ENCODE peak calls at places on chromosome 17, in nine cellular contexts. X is heart right ventricle; M is AG04450; K is suprapubic skin; Z is naive thymus-derived CD4-positive, alpha-beta T cell; R is cardiac muscle cell; W is H1; E is aorta; J is CD8-positive, alpha-beta T cell. C is an unnamed sample.

GRCh38 chr17:41579484-41580243 is 7.0 kb downstream of the KRT14 start:
- DNase-seq in K (peak), J (peak), X (peak), M (peak), R (peak), W (peak), Z (peak), E (peak), C (peak)

GRCh38 chr17:21010705-21011596 is 31.9 kb downstream of the USP22 start:
- DNase-seq in K (no peak), M (no peak), X (no peak), Z (no peak), W (no peak), E (no peak), J (no peak), R (no peak), C (no peak)

GRCh38 chr17:32275060-32276042 is 9.7 kb downstream of the RHBDL3 start:
- DNase-seq in X (peak), M (no peak), W (no peak), J (no peak), K (no peak), Z (no peak), R (peak), E (peak), C (no peak)

GRCh38 chr17:16158721-16159120 is 56.6 kb downstream of the NCOR1 start:
- DNase-seq in K (no peak), X (no peak), J (no peak), R (peak), M (no peak), E (no peak), Z (no peak), W (no peak), C (no peak)

GRCh38 chr17:57138956-57139576 is 54.0 kb downstream of the AKAP1 start:
- DNase-seq in R (no peak), X (no peak), Z (no peak), J (no peak), M (no peak), K (no peak), W (no peak), E (no peak), C (no peak)

GRCh38 chr17:280216-280615 is 72.4 kb downstream of the RPH3AL start:
- DNase-seq in R (no peak), K (no peak), M (no peak), Z (no peak), J (no peak), X (no peak), E (peak), W (no peak), C (no peak)

GRCh38 chr17:15492186-15492585 is 24.8 kb upstream of the CDRT4 start:
- DNase-seq in M (no peak), J (no peak), Z (no peak), E (no peak), K (no peak), X (no peak), R (no peak), W (no peak), C (no peak)

GRCh38 chr17:8268550-8269298 is 19.6 kb downstream of the PFAS start:
- DNase-seq in M (no peak), X (no peak), E (no peak), W (no peak), Z (no peak), J (no peak), K (no peak), R (no peak), C (no peak)

GRCh38 chr17:3127451-3127850 is at the start of gene OR1G1:
- DNase-seq in Z (no peak), W (no peak), X (no peak), E (no peak), M (no peak), K (no peak), J (no peak), R (no peak), C (no peak)

GRCh38 chr17:32493581-32494513 is 7.1 kb downstream of the CDK5R1 start:
- DNase-seq in K (no peak), E (no peak), M (no peak), W (no peak), X (no peak), J (no peak), Z (no peak), R (no peak), C (no peak)

GRCh38 chr17:83189673-83190385 is 110.4 kb downstream of the METRNL start:
- DNase-seq in X (peak), W (no peak), E (peak), J (no peak), K (peak), Z (no peak), R (no peak), M (peak), C (no peak)

GRCh38 chr17:76511562-76512365 is 10.5 kb upstream of the RHBDF2 start:
- DNase-seq in Z (no peak), M (no peak), E (no peak), R (peak), K (no peak), X (no peak), J (no peak), W (no peak), C (no peak)

GRCh38 chr17:16352838-16353701 is at the start of gene CENPV:
- DNase-seq in M (no peak), R (peak), Z (peak), W (peak), X (peak), J (peak), E (peak), K (peak), C (no peak)

GRCh38 chr17:59617141-59617757 is 2.4 kb upstream of the CLTC start:
- DNase-seq in J (no peak), W (no peak), X (no peak), M (no peak), Z (no peak), K (no peak), R (no peak), E (no peak), C (no peak)

GRCh38 chr17:6927290-6927844 is 68.5 kb upstream of the ALOX12 start:
- DNase-seq in K (no peak), W (no peak), M (peak), J (no peak), E (no peak), X (no peak), R (peak), Z (no peak), C (no peak)

GRCh38 chr17:83178533-83179201 is 99.3 kb downstream of the METRNL start:
- DNase-seq in X (no peak), E (peak), W (no peak), K (no peak), R (no peak), Z (no peak), M (no peak), J (no peak), C (no peak)

GRCh38 chr17:76417499-76418143 is 33.2 kb downstream of the SPHK1 start:
- DNase-seq in E (peak), Z (no peak), M (no peak), W (no peak), K (no peak), J (no peak), X (no peak), R (no peak), C (no peak)

GRCh38 chr17:37060094-37060493 is 111.3 kb downstream of the AATF start:
- DNase-seq in R (no peak), W (no peak), J (no peak), X (no peak), E (no peak), K (no peak), Z (no peak), M (no peak), C (no peak)

GRCh38 chr17:47987240-47987835 is 16.4 kb downstream of the CDK5RAP3 start:
- DNase-seq in Z (no peak), K (no peak), W (no peak), J (no peak), E (no peak), R (no peak), M (no peak), X (no peak), C (no peak)

GRCh38 chr17:48310748-48311213 is 119.2 kb downstream of the SKAP1 start:
- DNase-seq in X (no peak), Z (no peak), J (no peak), K (no peak), E (no peak), W (no peak), R (no peak), M (no peak), C (no peak)

GRCh38 chr17:14372905-14373559 is 72.2 kb downstream of the HS3ST3B1 start:
- DNase-seq in R (no peak), M (no peak), J (no peak), K (no peak), E (no peak), W (no peak), Z (no peak), X (no peak), C (no peak)

GRCh38 chr17:82492647-82493516 is 26.6 kb upstream of the FOXK2 start:
- DNase-seq in M (peak), E (peak), X (no peak), Z (no peak), J (no peak), K (no peak), W (no peak), R (peak), C (no peak)

GRCh38 chr17:82914375-82914774 is 74.6 kb upstream of the ZNF750 start:
- DNase-seq in X (peak), Z (no peak), K (no peak), W (no peak), J (no peak), E (no peak), R (peak), M (no peak), C (no peak)

GRCh38 chr17:4950757-4951204 is at the start of gene ENO3:
- DNase-seq in M (no peak), J (no peak), R (no peak), Z (no peak), X (peak), K (no peak), W (no peak), E (no peak), C (no peak)

GRCh38 chr17:7786866-7787265 is 47.2 kb upstream of the KDM6B start:
- DNase-seq in X (no peak), E (no peak), R (no peak), W (no peak), Z (no peak), M (no peak), J (no peak), K (no peak), C (no peak)

GRCh38 chr17:8288336-8289102 is at the start of gene RANGRF:
- DNase-seq in K (peak), R (peak), W (peak), Z (peak), E (peak), J (peak), X (peak), M (no peak), C (peak)

GRCh38 chr17:31211352-31212012 is 85.6 kb downstream of the OMG start:
- DNase-seq in K (no peak), Z (no peak), M (no peak), W (no peak), E (no peak), R (no peak), J (no peak), X (no peak), C (no peak)

GRCh38 chr17:45440161-45440859 is 7.6 kb upstream of the ARHGAP27 start:
- DNase-seq in X (no peak), R (peak), K (no peak), M (no peak), J (no peak), Z (no peak), E (peak), W (no peak), C (no peak)

GRCh38 chr17:58788199-58788598 is 32.5 kb downstream of the PPM1E start:
- DNase-seq in R (no peak), X (no peak), J (no peak), M (no peak), K (no peak), W (no peak), E (no peak), Z (no peak), C (no peak)

GRCh38 chr17:50867856-50868438 is 1.8 kb upstream of the TOB1 start:
- DNase-seq in K (no peak), J (no peak), W (no peak), M (no peak), X (no peak), E (no peak), Z (no peak), R (no peak), C (no peak)

GRCh38 chr17:57861737-57862409 is 12.0 kb upstream of the MRPS23 start:
- DNase-seq in M (no peak), X (peak), Z (no peak), K (peak), E (peak), W (no peak), J (no peak), R (peak), C (no peak)

GRCh38 chr17:43840814-43841213 is 6.2 kb upstream of the CD300LG start:
- DNase-seq in X (no peak), Z (no peak), E (no peak), W (no peak), R (peak), M (no peak), J (no peak), K (no peak), C (no peak)

GRCh38 chr17:12987120-12987519 is 30.7 kb downstream of the ELAC2 start:
- DNase-seq in X (no peak), K (no peak), E (peak), R (no peak), Z (no peak), M (no peak), W (no peak), J (no peak), C (no peak)

GRCh38 chr17:6523330-6523729 is 33.0 kb downstream of the PITPNM3 start:
- DNase-seq in X (no peak), E (peak), Z (no peak), K (peak), R (peak), W (peak), J (no peak), M (no peak), C (no peak)

GRCh38 chr17:77840156-77840555 is 118.3 kb upstream of the TNRC6C start:
- DNase-seq in E (peak), J (no peak), W (no peak), R (peak), M (no peak), Z (no peak), X (no peak), K (no peak), C (no peak)
- H3K27ac ChIP-seq in E (no peak), J (no peak), W (no peak), R (no peak), M (no peak), Z (no peak), X (peak), K (no peak), C (peak)

DNA sequence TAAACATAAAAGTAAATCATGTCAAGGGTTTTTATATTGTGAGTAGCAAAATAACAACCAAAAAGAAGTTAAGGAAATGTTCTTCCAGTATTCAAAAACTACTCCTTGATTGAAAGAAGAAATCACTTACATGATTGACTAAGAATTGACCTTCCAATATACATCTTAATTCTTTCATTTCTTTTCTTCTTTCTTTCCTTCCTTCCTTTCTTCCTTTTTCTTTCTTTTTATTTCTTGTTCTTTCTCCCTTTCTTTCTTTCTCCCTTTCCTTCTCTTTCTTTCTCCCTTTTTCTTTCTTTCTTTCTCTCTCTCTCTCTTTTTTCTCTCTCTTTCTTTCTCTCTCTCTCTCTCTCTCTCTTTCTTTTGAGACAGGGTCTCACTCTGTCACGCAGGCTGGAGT is 60.7 kb upstream of the SOX9 start:
- DNase-seq in J (no peak), E (no peak), W (no peak), M (no peak), K (no peak), X (no peak), R (no peak), Z (no peak), C (no peak)
- H3K27ac ChIP-seq in J (no peak), E (no peak), W (no peak), M (no peak), K (no peak), X (no peak), R (no peak), Z (no peak), C (no peak)

GRCh38 chr17:81417049-81417878 is 22.0 kb downstream of the BAHCC1 start:
- DNase-seq in K (no peak), J (no peak), Z (no peak), X (no peak), W (no peak), M (no peak), R (peak), E (peak), C (no peak)

GRCh38 chr17:81416612-81417011 is 21.4 kb downstream of the BAHCC1 start:
- DNase-seq in M (no peak), Z (no peak), X (no peak), E (no peak), K (no peak), W (no peak), J (no peak), R (no peak), C (peak)

GRCh38 chr17:81418710-81419332 is 23.6 kb downstream of the BAHCC1 start:
- DNase-seq in J (no peak), R (no peak), W (no peak), M (no peak), X (no peak), E (no peak), K (no peak), Z (no peak), C (no peak)

GRCh38 chr17:81419333-81419885 is 24.2 kb downstream of the BAHCC1 start:
- DNase-seq in M (peak), X (peak), E (peak), J (no peak), Z (no peak), K (no peak), W (no peak), R (peak), C (peak)

GRCh38 chr17:81417879-81418709 is 22.8 kb downstream of the BAHCC1 start:
- DNase-seq in K (no peak), X (no peak), W (no peak), Z (no peak), J (no peak), R (no peak), E (no peak), M (no peak), C (no peak)
- H3K27ac ChIP-seq in K (peak), X (peak), W (no peak), Z (no peak), J (no peak), R (no peak), E (peak), M (no peak), C (peak)

GRCh38 chr17:34826332-34826731 is 134.9 kb downstream of the CCT6B start:
- DNase-seq in E (no peak), X (no peak), J (no peak), W (no peak), Z (no peak), K (no peak), M (no peak), R (no peak), C (no peak)
- H3K27ac ChIP-seq in E (no peak), X (no peak), J (no peak), W (no peak), Z (no peak), K (no peak), M (no peak), R (no peak), C (no peak)

GRCh38 chr17:65061621-65062020 is 5.1 kb upstream of the GNA13 start:
- DNase-seq in X (no peak), W (no peak), M (no peak), J (no peak), K (no peak), E (no peak), Z (no peak), R (no peak), C (no peak)
- H3K27ac ChIP-seq in X (no peak), W (no peak), M (no peak), J (no peak), K (peak), E (no peak), Z (no peak), R (no peak), C (peak)

GRCh38 chr17:38740806-38741205 is 7.3 kb downstream of the PCGF2 start:
- DNase-seq in E (no peak), Z (no peak), M (no peak), X (no peak), J (no peak), R (no peak), W (no peak), K (no peak), C (no peak)

GRCh38 chr17:38742431-38743308 is 5.5 kb downstream of the PCGF2 start:
- DNase-seq in E (no peak), K (no peak), W (no peak), X (no peak), R (peak), J (no peak), Z (no peak), M (peak), C (no peak)

GRCh38 chr17:38741853-38742421 is 6.2 kb downstream of the PCGF2 start:
- DNase-seq in Z (no peak), R (peak), W (no peak), K (no peak), J (no peak), X (no peak), M (no peak), E (no peak), C (no peak)

GRCh38 chr17:38740016-38740415 is 8.1 kb downstream of the PCGF2 start:
- DNase-seq in E (no peak), X (no peak), R (no peak), Z (no peak), M (no peak), W (no peak), K (no peak), J (no peak), C (no peak)

GRCh38 chr17:38741443-38741842 is 6.7 kb downstream of the PCGF2 start:
- DNase-seq in R (no peak), Z (no peak), E (no peak), K (no peak), M (no peak), J (no peak), X (no peak), W (no peak), C (no peak)
- H3K27ac ChIP-seq in R (peak), Z (no peak), E (no peak), K (peak), M (no peak), J (no peak), X (peak), W (no peak), C (no peak)

DNA sequence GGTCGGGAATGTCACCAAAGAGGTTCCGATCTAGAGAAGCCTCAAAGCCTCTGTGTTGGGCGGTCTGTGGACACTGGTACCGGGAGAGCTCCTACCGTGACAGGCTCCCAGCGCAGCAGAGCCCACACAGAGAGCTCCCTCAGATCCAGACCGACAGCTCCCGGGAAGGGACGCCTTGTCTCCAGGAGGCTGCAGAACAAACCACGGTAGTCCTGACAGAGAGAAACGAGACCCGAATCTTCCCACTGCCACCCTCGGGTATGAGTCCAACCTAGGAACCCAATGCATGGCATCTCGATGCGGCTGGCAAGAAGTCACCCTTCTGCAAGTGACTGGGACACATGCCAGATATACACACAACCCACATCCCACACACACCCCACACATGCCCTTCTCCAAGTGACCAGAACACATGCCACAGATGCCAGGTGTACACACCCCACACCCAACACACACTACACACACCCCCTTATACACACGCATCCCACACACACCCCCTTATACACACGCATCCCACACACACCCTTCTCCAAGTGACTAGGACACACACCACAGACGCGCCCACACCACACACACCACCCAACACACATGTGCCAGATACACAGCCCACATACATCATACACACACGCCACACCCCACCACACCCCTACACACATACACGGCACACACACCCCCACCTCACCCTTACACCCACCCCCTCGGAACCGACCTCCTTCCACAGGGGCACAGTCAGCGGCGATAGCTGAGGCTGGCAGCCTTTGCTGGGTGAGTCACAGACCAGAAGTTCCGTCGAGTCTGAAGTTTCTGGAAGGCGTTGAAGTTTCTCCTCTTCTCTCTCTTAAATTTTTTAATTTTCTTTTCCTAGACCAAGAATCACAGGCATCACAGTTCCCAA is 15.9 kb upstream of the CYTH1 start:
- DNase-seq in W (no peak), X (no peak), K (no peak), M (no peak), R (no peak), E (peak), Z (no peak), J (no peak), C (no peak)
- H3K27ac ChIP-seq in W (no peak), X (no peak), K (no peak), M (no peak), R (no peak), E (no peak), Z (no peak), J (no peak), C (peak)

DNA sequence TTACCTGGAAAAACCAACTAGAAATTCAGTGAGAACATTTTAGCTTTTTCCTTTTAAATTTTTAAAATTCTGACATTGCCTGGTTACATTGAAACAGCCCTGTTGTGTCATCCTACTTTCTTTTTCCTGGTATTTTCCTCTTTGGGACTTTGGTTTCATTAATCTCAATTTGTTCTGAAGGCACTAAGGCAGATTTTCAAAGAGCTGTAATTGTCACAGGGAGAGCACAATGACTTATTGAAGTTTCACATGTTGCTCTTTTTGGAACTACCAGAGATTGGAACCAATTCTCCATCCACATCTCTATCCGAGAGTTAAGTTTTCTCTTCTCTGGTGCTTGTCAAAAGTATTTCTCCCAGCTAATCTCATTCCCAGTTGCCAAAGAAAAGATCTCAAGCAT is 144.7 kb upstream of the TBX2 start:
- DNase-seq in J (no peak), Z (no peak), E (no peak), W (no peak), X (no peak), K (no peak), M (no peak), R (no peak), C (no peak)
- H3K27ac ChIP-seq in J (no peak), Z (no peak), E (peak), W (no peak), X (no peak), K (no peak), M (no peak), R (peak), C (no peak)